ENCODE peak calls at places on chromosomes 4 and X, in four cellular contexts. W is mesendoderm, Y is IMR-90, C is H1. G is an unnamed sample.

GRCh38 chr4:156193116-156193515 is 239.4 kb upstream of the CTSO start:
- DNase-seq in W (no peak), Y (peak), C (no peak), G (no peak)

GRCh38 chrX:134631404-134632346 is 26.6 kb downstream of the PLAC1 start:
- DNase-seq in C (no peak), W (no peak), Y (peak), G (no peak)

GRCh38 chr4:10456270-10457254 is 664 bp downstream of the ZNF518B start:
- DNase-seq in C (peak), Y (peak), W (peak), G (peak)

GRCh38 chrX:48958635-48959094 is 1.3 kb upstream of the OTUD5 start:
- DNase-seq in Y (peak), W (no peak), C (peak), G (no peak)

GRCh38 chrX:16946971-16947562 is 609 bp downstream of the REPS2 start:
- DNase-seq in Y (no peak), C (no peak), W (no peak), G (no peak)

GRCh38 chr4:105158837-105159236 is 12.2 kb downstream of the TET2 start:
- DNase-seq in Y (peak), C (no peak), W (peak), G (no peak)

GRCh38 chrX:10243056-10243455 is 86.3 kb downstream of the CLCN4 start:
- DNase-seq in C (no peak), W (no peak), Y (no peak), G (no peak)

GRCh38 chr4:1512081-1512737 is 106.0 kb upstream of the NKX1-1 start:
- DNase-seq in Y (no peak), C (no peak), W (no peak), G (no peak)

GRCh38 chr4:8376361-8377102 is 64.0 kb downstream of the ACOX3 start:
- DNase-seq in Y (no peak), C (no peak), W (no peak), G (no peak)

GRCh38 chr4:165842684-165843083 is 30.4 kb upstream of the TLL1 start:
- DNase-seq in Y (no peak), W (no peak), C (no peak), G (no peak)

GRCh38 chrX:153515435-153515834 is 2.0 kb upstream of the ATP2B3 start:
- DNase-seq in W (no peak), Y (no peak), C (no peak), G (no peak)

GRCh38 chrX:136920001-136920400 is 39.5 kb upstream of the RBMX start:
- DNase-seq in Y (peak), W (no peak), C (no peak), G (no peak)

GRCh38 chr4:76083386-76083785 is 8.9 kb downstream of the ART3 start:
- DNase-seq in W (no peak), Y (no peak), C (no peak), G (no peak)

GRCh38 chr4:12265554-12265953 is 836.9 kb upstream of the HS3ST1 start:
- DNase-seq in C (no peak), Y (no peak), W (no peak), G (no peak)

GRCh38 chr4:125303821-125304220 is 10.9 kb upstream of the FAT4 start:
- DNase-seq in C (no peak), W (no peak), Y (no peak), G (no peak)
- H3K56ac ChIP-seq in C (no peak), W (no peak), Y (no peak), G (no peak)

GRCh38 chr4:57081651-57082349 is 28.4 kb downstream of the IGFBP7 start:
- DNase-seq in Y (no peak), C (no peak), W (peak), G (peak)

GRCh38 chr4:57077550-57078311 is 32.5 kb downstream of the IGFBP7 start:
- DNase-seq in C (no peak), Y (peak), W (peak), G (peak)

GRCh38 chr4:57083107-57083506 is 27.1 kb downstream of the IGFBP7 start:
- DNase-seq in W (no peak), C (no peak), Y (peak), G (no peak)

GRCh38 chr4:57078685-57079521 is 31.3 kb downstream of the IGFBP7 start:
- DNase-seq in C (no peak), Y (no peak), W (peak), G (peak)

DNA sequence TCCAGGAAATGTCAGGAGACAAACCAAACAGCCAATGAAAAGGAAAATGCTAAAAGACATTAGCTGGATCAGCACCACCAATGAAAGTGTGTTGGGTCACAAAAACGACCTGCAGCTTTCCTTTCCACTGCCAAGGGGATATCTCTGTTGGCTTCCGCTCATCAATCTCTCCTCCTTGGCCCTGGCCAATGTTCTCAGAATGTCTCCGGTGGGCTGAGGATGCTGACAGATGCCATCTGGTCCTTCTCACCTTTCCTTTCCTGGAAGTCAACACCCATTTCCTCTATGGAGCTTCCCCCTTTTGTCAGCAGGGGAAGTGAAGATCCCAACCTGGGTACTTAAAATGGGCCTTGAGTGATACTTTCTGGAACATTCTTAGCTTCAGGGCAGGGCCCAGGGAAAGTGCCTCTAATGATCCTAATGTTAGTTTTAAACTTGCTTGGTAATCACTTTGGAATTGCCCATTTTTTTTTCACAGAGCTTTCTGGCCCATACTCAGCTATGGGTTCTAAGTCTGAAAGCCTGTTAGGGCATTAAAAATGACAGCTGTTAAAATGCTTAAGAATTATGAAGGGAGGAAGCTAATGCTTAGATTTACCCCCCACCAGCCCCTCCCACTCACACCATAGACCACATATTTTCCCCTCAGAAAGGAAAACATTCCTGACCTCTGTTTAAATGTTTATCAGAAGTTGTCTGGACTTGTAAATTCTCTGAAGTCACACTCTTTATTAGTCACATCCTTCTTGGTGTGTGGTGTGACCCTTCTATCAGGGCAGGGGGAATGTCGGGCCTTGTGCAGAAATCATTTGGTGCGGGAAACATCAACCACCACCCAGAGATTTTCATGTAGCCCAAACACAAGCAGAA is 29.2 kb downstream of the IGFBP7 start:
- DNase-seq in W (peak), C (no peak), Y (peak), G (no peak)
- H3K18ac ChIP-seq in W (peak), C (no peak), Y (peak), G (peak)

DNA sequence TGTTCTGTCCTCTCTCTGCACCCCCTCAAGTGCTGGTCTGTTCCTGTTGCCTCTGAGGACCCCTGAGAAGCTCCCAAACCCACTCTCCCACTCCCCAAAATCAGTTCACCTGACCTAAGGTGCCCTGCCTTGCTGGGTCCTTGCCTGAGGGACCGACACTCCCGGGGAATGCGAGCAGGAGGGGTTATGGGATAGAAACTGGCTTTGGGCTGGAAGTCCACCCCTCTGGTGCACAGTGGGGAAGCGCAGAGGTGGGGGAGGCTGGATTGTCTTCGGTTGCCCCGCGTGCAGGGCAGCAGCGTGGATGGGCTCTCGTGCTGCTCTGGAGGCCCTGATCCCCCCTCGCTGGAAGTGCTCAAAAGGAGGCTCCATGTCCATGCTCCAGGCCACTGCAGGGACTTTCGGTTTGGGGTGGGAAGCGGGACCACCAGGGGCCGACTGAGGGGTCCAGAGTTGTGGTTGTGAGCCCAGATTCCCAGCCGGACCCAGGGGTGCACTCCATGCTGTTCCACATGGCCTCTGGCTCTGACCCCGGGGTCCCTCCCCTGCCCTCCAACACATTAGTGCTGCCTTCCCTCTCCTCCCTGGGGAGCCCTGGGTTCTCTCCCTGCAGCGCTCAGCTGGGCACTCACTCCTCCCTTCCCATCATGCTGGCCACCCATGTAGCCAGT is 7.6 kb downstream of the SORCS2 start:
- DNase-seq in C (no peak), W (no peak), Y (no peak), G (peak)
- H3K56ac ChIP-seq in C (no peak), W (no peak), Y (no peak), G (no peak)

GRCh38 chr4:83536649-83537352 is 893 bp downstream of the GPAT3 start:
- DNase-seq in W (no peak), Y (no peak), C (no peak), G (no peak)

GRCh38 chr4:83535520-83535944 is 376 bp upstream of the GPAT3 start:
- DNase-seq in C (peak), W (peak), Y (peak), G (peak)

GRCh38 chr4:83535945-83536648 is at the start of gene GPAT3:
- DNase-seq in C (peak), Y (peak), W (peak), G (peak)
- H3K18ac ChIP-seq in C (no peak), Y (peak), W (no peak), G (no peak)

GRCh38 chr4:77500801-77501200 is 104.8 kb upstream of the CXCL13 start:
- DNase-seq in W (no peak), C (no peak), Y (no peak), G (no peak)

GRCh38 chr4:77504407-77504806 is 101.2 kb upstream of the CXCL13 start:
- DNase-seq in W (no peak), C (no peak), Y (no peak), G (no peak)

GRCh38 chr4:77501851-77502250 is 103.8 kb upstream of the CXCL13 start:
- DNase-seq in W (no peak), Y (no peak), C (no peak), G (no peak)

GRCh38 chr4:77505275-77505957 is 100.2 kb upstream of the CXCL13 start:
- DNase-seq in C (no peak), Y (no peak), W (no peak), G (no peak)

GRCh38 chr4:77501240-77501639 is 104.4 kb upstream of the CXCL13 start:
- DNase-seq in Y (no peak), W (no peak), C (no peak), G (no peak)
- H3K56ac ChIP-seq in Y (no peak), W (no peak), C (no peak), G (no peak)

GRCh38 chr4:7322166-7322991 is 112.4 kb downstream of the PSAPL1 start:
- DNase-seq in C (no peak), Y (no peak), W (peak), G (peak)
- H3K18ac ChIP-seq in C (no peak), Y (no peak), W (no peak), G (peak)